ENCODE peak calls at places on chromosomes 12 and 14, in ten cellular contexts. S is cardiac muscle cell; V is Peyer's patch; K is body of pancreas; R is iPS DF 6.9; D is fibroblast of lung; O is neural progenitor cell; C is CD4-positive, CD25-positive, alpha-beta regulatory T cell; A is pancreas; J is IMR-90. M is an unnamed sample. For H3K4me1, the result is how much of the 10 kb centered on the place peaks cover.

GRCh38 chr12:69884386-69884785 is 59.4 kb downstream of the MYRFL start:
- DNase-seq in S (no peak), J (no peak), R (no peak), C (no peak), V (no peak), O (no peak), A (no peak), K (no peak), D (no peak), M (no peak)

GRCh38 chr14:92353447-92353846 is 30.5 kb downstream of the SLC24A4 start:
- DNase-seq in S (no peak), A (no peak), J (no peak), C (no peak), V (no peak), D (no peak), R (no peak), K (no peak), O (no peak), M (no peak)

GRCh38 chr12:8697120-8697475 is 693 bp upstream of the RIMKLB start:
- DNase-seq in R (no peak), K (no peak), J (peak), C (peak), A (no peak), D (peak), O (peak), V (peak), S (peak), M (peak)

GRCh38 chr12:105267711-105268110 is 31.7 kb upstream of the APPL2 start:
- DNase-seq in V (no peak), C (no peak), S (no peak), D (no peak), R (no peak), O (no peak), K (no peak), A (no peak), J (peak), M (no peak)

GRCh38 chr12:117331691-117332090 is 29.7 kb downstream of the NOS1 start:
- DNase-seq in R (no peak), J (no peak), K (no peak), A (no peak), O (no peak), D (no peak), C (no peak), V (no peak), S (no peak), M (no peak)

GRCh38 chr14:104138098-104138890 is at the start of gene KIF26A:
- DNase-seq in K (no peak), O (peak), A (peak), D (no peak), J (no peak), S (peak), R (no peak), C (no peak), V (peak), M (no peak)

GRCh38 chr14:98868846-98869245 is 403.2 kb downstream of the BCL11B start:
- DNase-seq in C (no peak), O (no peak), S (peak), K (no peak), V (no peak), D (no peak), J (no peak), A (no peak), R (no peak), M (no peak)

GRCh38 chr12:113670742-113671141 is 199.1 kb upstream of the LHX5 start:
- DNase-seq in R (no peak), A (no peak), K (no peak), O (no peak), V (no peak), C (no peak), J (no peak), S (no peak), D (no peak), M (no peak)

GRCh38 chr12:9866786-9867379 is 2.3 kb downstream of the CLEC2B start:
- DNase-seq in J (no peak), D (no peak), A (no peak), K (no peak), S (no peak), C (no peak), V (no peak), R (no peak), O (no peak), M (no peak)

GRCh38 chr12:31317471-31318397 is 8.2 kb downstream of the SINHCAF start:
- DNase-seq in V (no peak), K (no peak), O (peak), R (no peak), D (peak), J (no peak), S (no peak), A (no peak), C (peak), M (peak)
- H3K27ac ChIP-seq in V (peak), K (no peak), O (peak), R (no peak), D (peak), J (no peak), S (peak), A (no peak), C (peak), M (peak)

DNA sequence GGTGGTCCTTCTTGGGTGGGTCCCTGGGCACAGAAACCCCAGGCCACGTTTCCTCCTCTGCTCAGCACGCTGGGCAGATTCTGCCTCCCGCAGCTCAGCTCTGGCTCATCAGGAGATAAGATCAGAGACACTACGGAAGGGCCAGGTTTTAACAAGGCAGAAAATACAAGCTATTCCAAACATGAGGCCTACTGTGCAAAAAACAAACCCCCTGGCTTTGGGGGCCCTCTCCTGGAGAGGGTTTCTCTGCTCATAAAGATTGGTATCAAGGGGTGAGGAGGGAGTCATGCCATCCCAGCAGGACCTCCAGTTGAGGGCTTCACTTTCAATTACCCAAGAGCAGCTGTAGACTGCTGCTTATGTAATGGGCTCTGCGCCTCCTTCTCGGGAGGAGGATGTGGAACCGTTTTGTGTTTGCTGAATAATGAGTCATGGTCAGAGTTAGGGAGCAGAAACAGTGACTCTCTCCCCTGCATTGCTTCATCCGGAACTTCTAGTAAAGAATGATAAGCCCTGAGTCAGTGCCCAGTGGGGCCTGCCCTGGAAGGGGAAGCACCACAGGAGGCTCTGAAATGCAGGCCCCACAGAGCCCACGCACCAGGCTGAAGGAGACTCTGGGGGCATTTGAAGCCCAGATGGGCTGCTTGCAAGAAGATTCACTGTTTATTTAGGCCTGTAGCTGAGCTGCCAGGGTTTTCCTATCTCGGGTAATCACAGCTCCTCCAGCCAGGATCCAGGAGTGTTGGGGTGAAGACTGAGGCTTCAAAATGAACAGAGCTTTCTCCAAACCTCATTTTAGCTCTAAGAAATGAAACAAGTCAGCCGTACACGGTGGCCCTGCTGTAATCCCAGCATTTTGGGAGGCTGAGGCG is 79.3 kb downstream of the SSPN start:
- DNase-seq in J (peak), C (no peak), R (no peak), O (peak), V (peak), D (peak), K (peak), A (peak), S (no peak), M (peak)
- H3K4me1 ChIP-seq in J (under half), C (under half), R (under half), O (under half), V (under half), D (under half), K (under half), A (under half), S (under half), M (under half)

GRCh38 chr14:72614891-72615410 is 278.9 kb downstream of the DPF3 start:
- DNase-seq in K (no peak), V (no peak), R (no peak), O (no peak), J (no peak), S (no peak), D (no peak), C (no peak), A (no peak), M (no peak)
- H3K27ac ChIP-seq in K (no peak), V (no peak), R (no peak), O (no peak), J (peak), S (no peak), D (no peak), C (no peak), A (no peak), M (no peak)

GRCh38 chr14:103111297-103111981 is 11.8 kb upstream of the TNFAIP2 start:
- DNase-seq in S (no peak), V (no peak), O (no peak), C (no peak), K (peak), R (no peak), J (no peak), A (peak), D (no peak), M (no peak)

GRCh38 chr14:103115845-103116572 is 7.3 kb upstream of the TNFAIP2 start:
- DNase-seq in S (no peak), V (no peak), A (no peak), R (no peak), J (peak), K (no peak), O (no peak), D (peak), C (no peak), M (no peak)

GRCh38 chr14:103112488-103113243 is 10.6 kb upstream of the TNFAIP2 start:
- DNase-seq in C (no peak), J (no peak), A (peak), O (no peak), S (no peak), D (no peak), K (no peak), V (no peak), R (no peak), M (no peak)

GRCh38 chr14:103113303-103113702 is 10.0 kb upstream of the TNFAIP2 start:
- DNase-seq in A (peak), V (no peak), R (no peak), D (no peak), O (no peak), C (no peak), S (no peak), J (no peak), K (no peak), M (no peak)

GRCh38 chr14:103113774-103114173 is 9.5 kb upstream of the TNFAIP2 start:
- DNase-seq in K (no peak), R (no peak), V (no peak), A (peak), C (no peak), S (no peak), O (no peak), J (no peak), D (no peak), M (no peak)
- H3K4me1 ChIP-seq in K (under half), R (under half), V (under half), A (under half), C (under half), S (under half), O (under half), J (under half), D (under half), M (under half)

GRCh38 chr14:91139776-91140175 is 25.9 kb downstream of the DGLUCY start:
- DNase-seq in C (no peak), S (no peak), A (no peak), O (no peak), K (no peak), J (no peak), R (no peak), V (no peak), D (no peak), M (peak)
- H3K27ac ChIP-seq in C (no peak), S (no peak), A (no peak), O (no peak), K (no peak), J (no peak), R (no peak), V (no peak), D (no peak), M (no peak)

DNA sequence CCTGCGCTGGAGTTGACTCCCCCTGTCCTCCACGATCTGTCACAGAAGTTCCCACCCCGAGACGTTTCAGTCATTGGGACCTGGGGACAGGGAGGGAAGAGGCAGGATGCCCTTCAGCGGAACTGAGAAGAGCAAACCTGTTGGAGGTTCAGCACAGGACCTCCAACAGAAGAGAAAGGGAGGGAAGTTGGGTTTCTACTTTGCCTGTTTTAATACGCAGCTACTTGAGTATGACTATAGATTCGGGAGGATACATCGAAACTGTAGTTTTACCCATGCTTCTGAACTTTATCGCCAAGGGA is 2.3 kb upstream of the DUSP6 start:
- DNase-seq in R (no peak), J (peak), S (peak), D (peak), K (no peak), V (no peak), A (no peak), O (no peak), C (no peak), M (peak)
- H3K4me1 ChIP-seq in R (under half), J (under half), S (under half), D (under half), K (under half), V (under half), A (under half), O (under half), C (half or more), M (under half)

DNA sequence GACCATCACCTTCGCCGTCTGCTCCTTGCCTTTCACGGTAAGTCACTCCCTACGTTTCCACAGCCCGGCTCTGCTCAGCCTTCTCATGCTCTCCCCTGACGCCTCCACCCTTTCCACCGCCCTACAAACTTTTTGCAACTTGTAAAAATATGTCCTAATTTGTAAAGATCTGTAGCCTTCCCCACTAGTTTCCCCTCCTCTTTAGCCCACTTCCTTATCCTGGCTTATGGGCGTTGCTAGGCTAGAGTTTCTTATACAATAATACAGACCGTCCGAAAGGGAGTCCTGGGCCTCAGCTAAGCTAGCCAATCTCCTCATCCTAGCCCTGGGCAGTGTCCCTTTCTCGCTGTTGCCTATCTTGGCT is 1.2 kb downstream of the PTGER2 start:
- DNase-seq in C (no peak), K (no peak), V (peak), O (peak), S (no peak), J (peak), A (no peak), R (no peak), D (peak), M (peak)
- H3K27ac ChIP-seq in C (peak), K (no peak), V (peak), O (no peak), S (no peak), J (peak), A (no peak), R (no peak), D (peak), M (peak)

GRCh38 chr12:32836710-32837109 is 59.9 kb downstream of the PKP2 start:
- DNase-seq in O (no peak), S (no peak), V (no peak), K (no peak), R (no peak), J (no peak), C (no peak), A (no peak), D (no peak), M (no peak)
- H3K4me1 ChIP-seq in O (under half), S (half or more), V (under half), K (under half), R (under half), J (under half), C (under half), A (under half), D (under half), M (under half)

DNA sequence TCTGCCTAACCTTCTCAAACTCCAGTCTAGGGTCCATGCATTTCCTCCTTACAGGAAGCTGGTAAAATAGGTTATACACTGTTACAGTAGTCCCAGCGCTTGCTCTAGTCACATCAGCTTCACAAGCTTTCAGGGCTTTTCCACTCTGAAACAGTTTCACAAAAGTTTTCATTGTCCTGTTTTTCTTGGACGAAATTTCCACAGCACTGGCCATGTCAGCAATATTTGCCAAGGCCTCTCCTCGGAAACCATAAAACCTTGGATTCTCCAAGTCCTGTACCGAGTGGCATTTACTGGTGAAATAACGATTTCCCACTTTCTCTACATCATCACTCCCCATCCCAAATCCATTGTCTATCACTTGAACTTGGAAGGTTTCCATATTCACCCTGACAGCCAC is 2.1 kb downstream of the MLH3 start:
- DNase-seq in K (no peak), R (no peak), A (no peak), S (no peak), V (no peak), O (no peak), D (peak), J (no peak), C (no peak), M (no peak)
- H3K27ac ChIP-seq in K (no peak), R (no peak), A (no peak), S (no peak), V (peak), O (no peak), D (peak), J (peak), C (no peak), M (no peak)